ENCODE peak calls at places on chromosome 21, in nine cellular contexts. K is fibroblast of lung; X is cardiac muscle cell; J is aorta; I is mesenchymal stem cell; L is CD4-positive, CD25-positive, alpha-beta regulatory T cell; E is right atrium auricular region; R is body of pancreas; S is uterus. F is an unnamed sample.

GRCh38 chr21:36699026-36699545 is at the start of gene SIM2:
- DNase-seq in K (no peak), X (peak; percentile 61), J (no peak), I (no peak), L (no peak), E (no peak), R (no peak), S (no peak), F (peak; percentile 83)

GRCh38 chr21:22871692-22872091 is 1873.5 kb downstream of the NCAM2 start:
- DNase-seq in K (no peak), X (no peak), J (no peak), I (no peak), L (no peak), E (no peak), R (no peak), S (no peak), F (no peak)

GRCh38 chr21:25191141-25191540 is 416.1 kb downstream of the MRPL39 start:
- DNase-seq in K (no peak), X (no peak), J (no peak), I (no peak), L (no peak), E (no peak), R (no peak), S (no peak), F (no peak)

GRCh38 chr21:36079010-36079649 is 9.3 kb downstream of the CBR1 start:
- DNase-seq in K (peak; percentile 6), X (no peak), J (no peak), I (no peak), L (peak; percentile 30), E (no peak), R (no peak), S (no peak), F (no peak)

GRCh38 chr21:35882791-35883240 is 177.5 kb downstream of the SETD4 start:
- DNase-seq in K (peak; percentile 37), X (no peak), J (no peak), I (no peak), L (no peak), E (no peak), R (peak; percentile 20), S (no peak), F (no peak)

GRCh38 chr21:31557421-31557955 is 102.0 kb upstream of the SOD1 start:
- DNase-seq in K (no peak), X (peak; percentile 33), J (peak; percentile 72), I (no peak), L (no peak), E (no peak), R (no peak), S (no peak), F (peak; percentile 1)

GRCh38 chr21:30463713-30464112 is 16.5 kb downstream of the KRTAP19-1 start:
- DNase-seq in K (no peak), X (peak; percentile 32), J (no peak), I (no peak), L (no peak), E (no peak), R (no peak), S (no peak), F (no peak)

GRCh38 chr21:29080454-29080930 is 7.0 kb upstream of the CCT8 start:
- DNase-seq in K (no peak), X (no peak), J (no peak), I (no peak), L (no peak), E (no peak), R (no peak), S (no peak), F (peak; percentile 58)

GRCh38 chr21:39667353-39667891 is 54.7 kb downstream of the B3GALT5 start:
- DNase-seq in K (no peak), X (no peak), J (no peak), I (no peak), L (no peak), E (no peak), R (no peak), S (no peak), F (no peak)

GRCh38 chr21:39670741-39671140 is 58.0 kb downstream of the B3GALT5 start:
- DNase-seq in K (no peak), X (no peak), J (no peak), I (no peak), L (no peak), E (no peak), R (no peak), S (no peak), F (peak; percentile 55)

GRCh38 chr21:39668369-39668768 is 55.6 kb downstream of the B3GALT5 start:
- DNase-seq in K (no peak), X (no peak), J (no peak), I (no peak), L (no peak), E (no peak), R (no peak), S (no peak), F (no peak)

GRCh38 chr21:39669976-39670671 is 57.4 kb downstream of the B3GALT5 start:
- DNase-seq in K (no peak), X (peak; percentile 89), J (no peak), I (no peak), L (no peak), E (no peak), R (no peak), S (no peak), F (no peak)

DNA sequence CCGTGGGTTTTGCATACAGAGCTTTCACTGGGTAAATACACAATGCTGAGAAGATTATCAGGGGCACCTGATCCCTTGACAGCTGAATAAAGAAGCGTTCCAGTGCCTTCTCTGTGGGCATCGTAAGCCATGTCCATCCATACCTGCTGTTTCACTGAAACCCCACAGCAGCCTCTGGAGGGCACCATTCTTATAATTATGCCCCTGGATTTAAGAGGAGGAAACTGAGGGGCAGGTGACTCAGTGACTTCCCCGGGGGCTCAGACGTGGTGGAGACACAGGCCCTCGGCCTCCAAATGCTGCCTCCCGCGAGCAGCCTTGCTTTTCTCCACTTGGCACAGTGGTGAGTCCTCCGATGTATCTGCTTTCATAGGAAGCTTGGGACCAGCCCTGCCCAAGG is 56.7 kb downstream of the B3GALT5 start:
- DNase-seq in K (no peak), X (no peak), J (no peak), I (no peak), L (no peak), E (no peak), R (no peak), S (no peak), F (no peak)
- H3K4me3 ChIP-seq in K (no peak overlapping the region), X (no peak overlapping the region), J (no peak overlapping the region), I (no peak overlapping the region), L (no peak overlapping the region), E (no peak overlapping the region), R (no peak overlapping the region), S (no peak overlapping the region), F (no peak overlapping the region)

DNA sequence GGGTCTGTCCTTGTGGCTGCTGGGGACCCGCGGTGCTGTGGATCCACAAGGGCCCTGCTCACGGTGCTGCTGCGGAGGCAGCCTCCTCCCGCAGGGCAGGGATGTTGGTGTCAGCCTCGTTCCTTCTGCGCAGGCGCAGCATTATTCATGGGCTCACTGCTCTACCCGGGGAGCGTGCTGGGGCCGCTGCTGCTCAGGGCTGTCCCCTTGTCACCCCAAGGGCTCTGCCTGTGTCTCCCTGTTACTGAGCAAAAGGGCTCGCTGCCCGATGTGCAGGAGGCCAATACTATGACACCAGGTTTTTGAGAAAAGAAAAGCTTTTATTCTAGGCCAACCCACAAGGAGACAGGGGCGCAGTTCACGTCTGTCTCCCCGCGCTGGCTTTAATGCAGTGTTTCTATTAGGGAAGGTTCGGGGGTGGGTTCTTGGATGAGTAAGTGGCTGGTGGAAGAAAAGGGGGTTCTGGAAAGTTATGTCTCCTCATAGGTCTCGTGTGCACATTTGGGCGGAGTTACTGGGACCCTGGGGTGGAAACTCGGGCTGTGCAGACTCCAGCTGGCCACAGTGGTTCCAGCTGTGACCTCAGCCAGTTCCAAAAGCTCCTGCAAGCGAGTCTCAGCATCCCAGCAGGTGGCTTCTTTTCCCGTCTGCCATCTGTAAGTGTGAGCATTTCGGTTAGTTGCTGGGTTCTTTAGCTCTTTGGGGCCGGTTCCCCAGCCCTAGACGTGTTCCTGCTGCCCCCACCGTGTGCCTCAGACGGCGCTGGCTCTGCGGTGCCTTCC is 40.8 kb upstream of the LRRC3 start:
- DNase-seq in K (no peak), X (no peak), J (peak; percentile 64), I (no peak), L (no peak), E (no peak), R (no peak), S (no peak), F (no peak)
- H3K36me3 ChIP-seq in K (no peaks in the 10 kb centered on the region), X (no peaks in the 10 kb centered on the region), J (no peaks in the 10 kb centered on the region), I (no peaks in the 10 kb centered on the region), L (no peaks in the 10 kb centered on the region), E (no peaks in the 10 kb centered on the region), R (no peaks in the 10 kb centered on the region), S (no peaks in the 10 kb centered on the region), F (no peaks in the 10 kb centered on the region)

DNA sequence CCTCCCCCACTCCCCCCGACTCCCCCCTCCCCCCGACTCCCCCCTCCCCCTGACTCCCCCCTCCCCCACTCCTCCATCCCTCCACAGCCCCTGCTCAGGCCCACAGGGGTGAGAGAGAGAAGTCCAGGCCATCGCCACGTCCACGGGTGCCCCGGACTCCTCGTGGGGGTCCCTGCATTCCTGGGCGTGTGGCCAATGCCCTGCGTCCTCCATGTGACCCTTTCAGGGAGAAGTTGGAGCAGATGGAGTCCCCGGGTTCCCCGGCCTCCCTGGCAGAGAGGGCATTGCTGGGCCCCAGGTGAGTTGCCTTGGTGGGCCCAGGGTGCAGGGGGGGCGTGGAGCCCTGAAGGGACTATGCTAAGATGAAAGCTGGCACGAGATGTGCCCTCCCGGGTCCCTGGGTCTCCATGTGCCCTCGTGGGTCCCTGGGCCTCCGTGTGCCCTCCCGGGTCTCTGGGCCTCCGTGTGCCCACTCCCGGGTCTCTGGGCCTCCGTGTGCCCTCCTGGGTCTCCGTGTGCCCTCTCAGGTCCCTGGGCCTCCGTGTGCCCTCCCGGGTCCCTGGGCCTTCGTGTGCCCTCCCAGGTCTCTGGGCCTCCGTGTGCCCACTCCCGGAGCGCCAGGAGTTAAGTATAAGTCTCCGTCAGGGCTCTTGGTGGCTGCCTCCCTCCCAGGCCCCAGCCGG is 52.0 kb downstream of the SLC19A1 start:
- DNase-seq in K (no peak), X (no peak), J (no peak), I (no peak), L (no peak), E (no peak), R (no peak), S (no peak), F (no peak)
- H3K9me3 ChIP-seq in K (no peaks in the 10 kb centered on the region), X (no peaks in the 10 kb centered on the region), J (no peaks in the 10 kb centered on the region), I (no peaks in the 10 kb centered on the region), L (no peaks in the 10 kb centered on the region), E (no peaks in the 10 kb centered on the region), R (no peaks in the 10 kb centered on the region), S (no peaks in the 10 kb centered on the region), F (no peaks in the 10 kb centered on the region)

DNA sequence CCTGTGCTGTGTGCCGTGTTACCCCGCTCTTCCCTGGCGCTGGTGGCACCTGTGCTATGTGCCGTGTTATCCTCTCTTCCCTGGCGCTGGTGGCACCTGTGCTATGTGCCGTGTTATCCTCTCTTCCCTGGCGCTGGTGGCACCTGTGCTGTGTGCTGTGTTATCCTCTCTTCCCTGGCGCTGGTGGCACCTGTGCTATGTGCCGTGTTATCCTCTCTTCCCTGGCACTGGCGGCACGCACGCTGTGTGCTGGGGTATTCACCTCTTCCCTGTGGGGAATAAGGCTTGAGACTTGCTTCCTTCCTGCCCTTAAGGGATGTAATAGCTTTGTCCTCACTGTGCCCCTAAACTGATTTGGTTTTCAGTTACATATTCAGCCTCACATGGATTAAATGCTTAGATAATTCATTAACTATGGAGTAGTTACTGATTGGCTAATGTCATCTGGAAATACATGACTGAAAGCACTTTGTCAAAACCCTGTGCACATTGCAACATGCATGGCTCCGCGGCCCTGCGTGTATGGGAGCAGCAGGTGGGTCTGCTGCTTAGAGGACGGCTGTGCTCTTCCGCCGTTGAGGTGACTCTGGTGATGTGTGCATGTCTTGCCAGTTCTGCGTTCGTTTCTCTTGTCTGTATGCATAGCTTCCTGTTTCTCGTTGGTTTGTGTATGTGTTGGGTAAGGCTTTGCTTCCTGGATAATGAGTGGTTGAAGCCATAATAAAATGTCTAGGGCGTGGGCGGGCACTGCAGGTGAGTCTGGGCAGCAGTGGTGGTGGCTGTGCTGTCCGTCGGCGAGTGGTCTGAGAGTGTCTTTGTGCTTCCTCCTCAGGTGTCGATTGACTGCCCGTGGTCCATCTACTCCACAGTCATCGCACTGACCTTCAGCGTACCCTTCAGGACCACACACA is 17.9 kb upstream of the PWP2 start:
- DNase-seq in K (no peak), X (no peak), J (peak; percentile 71), I (no peak), L (peak; percentile 72), E (no peak), R (no peak), S (no peak), F (no peak)
- H3K4me3 ChIP-seq in K (no peak overlapping the region), X (no peak overlapping the region), J (no peak overlapping the region), I (no peak overlapping the region), L (peak overlapping the region; percentile 45), E (no peak overlapping the region), R (no peak overlapping the region), S (no peak overlapping the region), F (no peak overlapping the region)

F was measured in MG63.